ENCODE peak calls at places on chromosomes 6 and 20, in six cellular contexts. One of them, this sample, is unnamed.

GRCh38 chr6:108562503-108562993 is 1.8 kb downstream of the FOXO3 start:
- DNase-seq in IMR-90: peak; percentile 81
- DNase-seq in upper lobe of right lung: peak; percentile 82
- DNase-seq in brain microvascular endothelial cell: peak; percentile 47
- DNase-seq in psoas muscle: peak; percentile 56
- DNase-seq in body of pancreas: peak; percentile 88
- DNase-seq in this sample: no peak

GRCh38 chr6:72084992-72085569 is 198.7 kb downstream of the RIMS1 start:
- DNase-seq in IMR-90: peak; percentile 18
- DNase-seq in upper lobe of right lung: no peak
- DNase-seq in brain microvascular endothelial cell: no peak
- DNase-seq in psoas muscle: no peak
- DNase-seq in body of pancreas: no peak
- DNase-seq in this sample: no peak

GRCh38 chr20:7257719-7258466 is 490.4 kb downstream of the BMP2 start:
- DNase-seq in IMR-90: no peak
- DNase-seq in upper lobe of right lung: no peak
- DNase-seq in brain microvascular endothelial cell: no peak
- DNase-seq in psoas muscle: no peak
- DNase-seq in body of pancreas: no peak
- DNase-seq in this sample: no peak

GRCh38 chr6:99741092-99741491 is 134.5 kb downstream of the PRDM13 start:
- DNase-seq in IMR-90: no peak
- DNase-seq in upper lobe of right lung: no peak
- DNase-seq in brain microvascular endothelial cell: no peak
- DNase-seq in psoas muscle: no peak
- DNase-seq in body of pancreas: no peak
- DNase-seq in this sample: no peak

GRCh38 chr6:164183556-164184123 is 769.1 kb downstream of the QKI start:
- DNase-seq in IMR-90: no peak
- DNase-seq in upper lobe of right lung: no peak
- DNase-seq in brain microvascular endothelial cell: no peak
- DNase-seq in psoas muscle: no peak
- DNase-seq in body of pancreas: no peak
- DNase-seq in this sample: no peak

GRCh38 chr20:49268600-49269365 is 9.1 kb downstream of the ZNFX1 start:
- DNase-seq in IMR-90: peak; percentile 81
- DNase-seq in upper lobe of right lung: no peak
- DNase-seq in brain microvascular endothelial cell: peak; percentile 37
- DNase-seq in psoas muscle: no peak
- DNase-seq in body of pancreas: no peak
- DNase-seq in this sample: peak; percentile 47

GRCh38 chr6:106381871-106382270 is 21.4 kb downstream of the CRYBG1 start:
- DNase-seq in IMR-90: no peak
- DNase-seq in upper lobe of right lung: no peak
- DNase-seq in brain microvascular endothelial cell: no peak
- DNase-seq in psoas muscle: no peak
- DNase-seq in body of pancreas: peak; percentile 33
- DNase-seq in this sample: no peak

GRCh38 chr6:25981529-25982263 is 19.1 kb downstream of the TRIM38 start:
- DNase-seq in IMR-90: no peak
- DNase-seq in upper lobe of right lung: no peak
- DNase-seq in brain microvascular endothelial cell: no peak
- DNase-seq in psoas muscle: no peak
- DNase-seq in body of pancreas: no peak
- DNase-seq in this sample: no peak

GRCh38 chr20:21229163-21229562 is 74.0 kb upstream of the XRN2 start:
- DNase-seq in IMR-90: peak; percentile 15
- DNase-seq in upper lobe of right lung: no peak
- DNase-seq in brain microvascular endothelial cell: no peak
- DNase-seq in psoas muscle: no peak
- DNase-seq in body of pancreas: no peak
- DNase-seq in this sample: no peak

GRCh38 chr6:41288025-41288777 is 1.7 kb upstream of the TREM1 start:
- DNase-seq in IMR-90: peak; percentile 11
- DNase-seq in upper lobe of right lung: no peak
- DNase-seq in brain microvascular endothelial cell: no peak
- DNase-seq in psoas muscle: no peak
- DNase-seq in body of pancreas: no peak
- DNase-seq in this sample: no peak

GRCh38 chr6:153963352-153963751 is 75.7 kb upstream of the OPRM1 start:
- DNase-seq in IMR-90: no peak
- DNase-seq in upper lobe of right lung: no peak
- DNase-seq in brain microvascular endothelial cell: no peak
- DNase-seq in psoas muscle: no peak
- DNase-seq in body of pancreas: no peak
- DNase-seq in this sample: no peak

GRCh38 chr6:32132110-32132509 is 2.0 kb upstream of the FKBPL start:
- DNase-seq in IMR-90: no peak
- DNase-seq in upper lobe of right lung: no peak
- DNase-seq in brain microvascular endothelial cell: no peak
- DNase-seq in psoas muscle: no peak
- DNase-seq in body of pancreas: no peak
- DNase-seq in this sample: no peak

GRCh38 chr6:29559524-29560287 is at the start of gene UBD:
- DNase-seq in IMR-90: no peak
- DNase-seq in upper lobe of right lung: no peak
- DNase-seq in brain microvascular endothelial cell: peak; percentile 10
- DNase-seq in psoas muscle: no peak
- DNase-seq in body of pancreas: no peak
- DNase-seq in this sample: no peak

GRCh38 chr6:112308476-112308875 is 38.7 kb upstream of the RFPL4B start:
- DNase-seq in IMR-90: no peak
- DNase-seq in upper lobe of right lung: no peak
- DNase-seq in brain microvascular endothelial cell: no peak
- DNase-seq in psoas muscle: no peak
- DNase-seq in body of pancreas: no peak
- DNase-seq in this sample: no peak

GRCh38 chr6:112309244-112309643 is 37.9 kb upstream of the RFPL4B start:
- DNase-seq in IMR-90: no peak
- DNase-seq in upper lobe of right lung: no peak
- DNase-seq in brain microvascular endothelial cell: no peak
- DNase-seq in psoas muscle: no peak
- DNase-seq in body of pancreas: no peak
- DNase-seq in this sample: no peak

GRCh38 chr6:112310439-112311154 is 36.5 kb upstream of the RFPL4B start:
- DNase-seq in IMR-90: no peak
- DNase-seq in upper lobe of right lung: no peak
- DNase-seq in brain microvascular endothelial cell: no peak
- DNase-seq in psoas muscle: no peak
- DNase-seq in body of pancreas: no peak
- DNase-seq in this sample: no peak

GRCh38 chr6:112305795-112306194 is 41.3 kb upstream of the RFPL4B start:
- DNase-seq in IMR-90: no peak
- DNase-seq in upper lobe of right lung: no peak
- DNase-seq in brain microvascular endothelial cell: no peak
- DNase-seq in psoas muscle: no peak
- DNase-seq in body of pancreas: no peak
- DNase-seq in this sample: no peak

DNA sequence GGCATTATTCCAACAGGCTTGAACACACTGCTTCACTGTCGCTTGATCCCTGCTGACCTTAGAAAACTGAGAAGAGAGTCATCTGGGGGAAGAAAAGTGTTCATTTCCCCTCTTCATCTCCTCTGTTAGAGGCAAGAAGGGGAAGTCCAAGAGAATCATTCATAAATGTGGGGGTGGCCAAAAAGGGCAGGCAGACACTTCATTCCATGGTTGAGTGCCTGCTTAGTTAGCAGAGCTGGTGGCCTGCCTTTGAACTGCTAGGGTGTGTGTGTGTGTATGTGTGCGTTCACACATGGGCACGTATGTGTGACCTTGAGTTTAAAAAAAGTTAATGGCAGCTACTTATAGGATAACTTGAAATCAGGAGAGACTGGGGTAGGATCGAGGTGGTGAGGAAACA is 39.4 kb upstream of the RFPL4B start:
- DNase-seq in IMR-90: peak; percentile 53
- DNase-seq in upper lobe of right lung: no peak
- DNase-seq in brain microvascular endothelial cell: no peak
- DNase-seq in psoas muscle: no peak
- DNase-seq in body of pancreas: no peak
- DNase-seq in this sample: no peak
- H3K27ac ChIP-seq in IMR-90: no peak overlapping the region
- H3K27ac ChIP-seq in upper lobe of right lung: no peak overlapping the region
- H3K27ac ChIP-seq in brain microvascular endothelial cell: no peak overlapping the region
- H3K27ac ChIP-seq in psoas muscle: no peak overlapping the region
- H3K27ac ChIP-seq in body of pancreas: no peak overlapping the region
- H3K27ac ChIP-seq in this sample: no peak overlapping the region

GRCh38 chr20:5002077-5002413 is 735 bp upstream of the SLC23A2 start:
- DNase-seq in IMR-90: no peak
- DNase-seq in upper lobe of right lung: no peak
- DNase-seq in brain microvascular endothelial cell: no peak
- DNase-seq in psoas muscle: no peak
- DNase-seq in body of pancreas: no peak
- DNase-seq in this sample: no peak
- H3K4me3 ChIP-seq in IMR-90: no peak overlapping the region
- H3K4me3 ChIP-seq in upper lobe of right lung: no peak overlapping the region
- H3K4me3 ChIP-seq in brain microvascular endothelial cell: peak overlapping the region; percentile 68
- H3K4me3 ChIP-seq in psoas muscle: peak overlapping the region; percentile 90
- H3K4me3 ChIP-seq in body of pancreas: no peak overlapping the region
- H3K4me3 ChIP-seq in this sample: peak overlapping the region; percentile 73

DNA sequence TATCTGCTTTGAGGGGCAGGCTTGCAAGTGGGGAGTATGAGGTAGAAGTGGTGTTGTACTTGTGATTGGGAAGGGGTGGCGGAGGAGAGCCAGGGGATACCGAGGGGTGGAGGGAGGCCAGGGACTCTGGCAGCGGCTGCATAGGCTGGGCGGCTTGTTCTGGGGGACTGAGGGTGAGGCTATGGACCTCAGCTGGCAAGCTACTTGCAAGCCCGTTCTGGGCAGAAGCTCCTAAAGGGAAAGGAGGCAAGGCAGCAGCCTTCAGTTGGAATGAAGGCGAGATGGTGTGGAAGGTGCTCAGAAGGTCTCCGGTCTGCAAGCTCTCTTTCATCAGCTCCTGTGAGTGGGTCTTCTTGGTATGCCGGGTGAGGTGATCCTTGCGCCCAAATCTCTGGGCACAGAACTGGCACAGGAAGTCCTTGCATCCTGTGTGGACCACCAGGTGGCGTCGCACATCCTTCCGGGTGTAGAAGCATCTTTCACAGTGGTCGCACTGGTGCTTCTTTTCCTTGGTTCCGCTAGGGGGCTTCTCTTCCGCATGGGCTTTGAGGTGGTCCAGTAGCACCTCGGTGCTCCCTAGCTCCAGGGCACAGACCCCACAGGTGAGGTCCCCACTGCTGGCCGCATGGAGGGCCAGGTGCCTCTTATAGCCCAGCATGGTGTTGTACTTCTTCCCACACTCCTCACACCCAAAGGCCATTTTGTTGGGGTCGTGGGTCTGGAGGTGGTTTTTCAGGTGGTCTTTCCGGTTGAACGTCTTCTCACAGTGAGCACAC is 66.0 kb downstream of the PLAGL1 start:
- DNase-seq in IMR-90: peak; percentile 49
- DNase-seq in upper lobe of right lung: peak; percentile 84
- DNase-seq in brain microvascular endothelial cell: peak; percentile 38
- DNase-seq in psoas muscle: peak; percentile 26
- DNase-seq in body of pancreas: peak; percentile 40
- DNase-seq in this sample: no peak
- TF ChIP-seq CTCF in IMR-90: peak; percentile 55
- TF ChIP-seq CTCF in upper lobe of right lung: peak; percentile 63
- TF ChIP-seq CTCF in brain microvascular endothelial cell: peak; percentile 90
- TF ChIP-seq CTCF in psoas muscle: peak; percentile 47
- TF ChIP-seq CTCF in body of pancreas: peak; percentile 25
- TF ChIP-seq CTCF in this sample: peak; percentile 65

GRCh38 chr20:34367155-34367554 is 4.1 kb downstream of the ITCH start:
- DNase-seq in IMR-90: no peak
- DNase-seq in upper lobe of right lung: no peak
- DNase-seq in brain microvascular endothelial cell: no peak
- DNase-seq in psoas muscle: no peak
- DNase-seq in body of pancreas: no peak
- DNase-seq in this sample: no peak

GRCh38 chr20:34365765-34366213 is 2.7 kb downstream of the ITCH start:
- DNase-seq in IMR-90: no peak
- DNase-seq in upper lobe of right lung: no peak
- DNase-seq in brain microvascular endothelial cell: no peak
- DNase-seq in psoas muscle: no peak
- DNase-seq in body of pancreas: peak; percentile 7
- DNase-seq in this sample: no peak

GRCh38 chr20:34363062-34364012 is at the start of gene ITCH:
- DNase-seq in IMR-90: peak; percentile 95
- DNase-seq in upper lobe of right lung: peak; percentile 99
- DNase-seq in brain microvascular endothelial cell: peak; percentile 95
- DNase-seq in psoas muscle: peak; percentile 95
- DNase-seq in body of pancreas: peak; percentile 97
- DNase-seq in this sample: peak; percentile 86

GRCh38 chr20:34362502-34363061 is 491 bp upstream of the ITCH start:
- DNase-seq in IMR-90: no peak
- DNase-seq in upper lobe of right lung: no peak
- DNase-seq in brain microvascular endothelial cell: no peak
- DNase-seq in psoas muscle: no peak
- DNase-seq in body of pancreas: no peak
- DNase-seq in this sample: no peak

DNA sequence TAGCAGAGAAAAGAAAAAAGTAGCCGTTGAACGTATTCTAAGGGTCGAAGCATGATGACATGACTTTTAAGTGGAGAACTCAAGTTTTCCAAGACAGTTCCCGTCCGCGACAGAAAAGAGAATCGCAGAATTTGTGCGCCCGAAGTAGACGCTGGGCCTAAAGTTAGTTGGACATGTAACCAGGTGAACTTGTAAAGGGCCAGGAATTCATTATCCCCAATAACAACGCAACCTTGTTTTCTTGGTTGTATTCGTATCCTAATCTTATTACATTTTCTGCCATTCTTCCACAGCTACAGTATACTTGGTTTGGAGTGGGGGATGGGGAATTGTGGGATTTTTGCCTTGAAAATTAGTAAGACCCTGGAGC is 925 bp downstream of the ITCH start:
- DNase-seq in IMR-90: peak; percentile 34
- DNase-seq in upper lobe of right lung: no peak
- DNase-seq in brain microvascular endothelial cell: peak; percentile 27
- DNase-seq in psoas muscle: no peak
- DNase-seq in body of pancreas: peak; percentile 30
- DNase-seq in this sample: no peak
- H3K27ac ChIP-seq in IMR-90: peak overlapping the region; percentile 100
- H3K27ac ChIP-seq in upper lobe of right lung: peak overlapping the region; percentile 95
- H3K27ac ChIP-seq in brain microvascular endothelial cell: peak overlapping the region; percentile 91
- H3K27ac ChIP-seq in psoas muscle: peak overlapping the region; percentile 90
- H3K27ac ChIP-seq in body of pancreas: no peak overlapping the region
- H3K27ac ChIP-seq in this sample: no peak overlapping the region

DNA sequence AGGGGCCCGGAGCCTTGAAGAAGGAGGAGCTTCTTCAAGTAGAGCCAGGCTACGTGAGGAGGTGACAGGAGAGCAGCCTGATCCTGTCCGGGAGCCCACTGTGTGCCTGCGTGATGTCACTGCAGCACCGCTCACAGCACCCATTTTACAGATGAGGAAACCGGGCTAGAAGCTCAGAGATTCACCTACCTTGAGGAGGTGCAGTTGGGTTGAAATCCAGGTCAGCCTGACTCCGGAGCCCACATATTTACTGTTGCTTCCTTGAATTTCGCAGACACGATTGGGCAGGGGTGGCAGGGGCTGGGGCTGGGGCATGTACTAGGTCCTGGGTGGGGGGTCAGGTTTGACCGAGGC is 12.5 kb downstream of the VSTM2L start:
- DNase-seq in IMR-90: no peak
- DNase-seq in upper lobe of right lung: no peak
- DNase-seq in brain microvascular endothelial cell: no peak
- DNase-seq in psoas muscle: no peak
- DNase-seq in body of pancreas: no peak
- DNase-seq in this sample: no peak
- H3K4me3 ChIP-seq in IMR-90: no peak overlapping the region
- H3K4me3 ChIP-seq in upper lobe of right lung: no peak overlapping the region
- H3K4me3 ChIP-seq in brain microvascular endothelial cell: no peak overlapping the region
- H3K4me3 ChIP-seq in psoas muscle: peak overlapping the region; percentile 13
- H3K4me3 ChIP-seq in body of pancreas: no peak overlapping the region
- H3K4me3 ChIP-seq in this sample: no peak overlapping the region

This sample was measured in AG04450.